ENCODE peak calls at places on chromosomes 5 and 9, in four cellular contexts. One of them, this sample, is unnamed.

GRCh38 chr9:137784046-137784445 is 93.5 kb upstream of the CACNA1B start:
- DNase-seq in NCI-H1092: no peak
- DNase-seq in NCI-H1436: no peak
- DNase-seq in naive thymus-derived CD4-positive, alpha-beta T cell: no peak
- DNase-seq in this sample: no peak

GRCh38 chr5:133675376-133676154 is 63.2 kb upstream of the FSTL4 start:
- DNase-seq in NCI-H1436: no peak
- DNase-seq in NCI-H1092: peak
- DNase-seq in naive thymus-derived CD4-positive, alpha-beta T cell: no peak
- DNase-seq in this sample: no peak

GRCh38 chr5:123266365-123266764 is 156.8 kb downstream of the CEP120 start:
- DNase-seq in naive thymus-derived CD4-positive, alpha-beta T cell: no peak
- DNase-seq in NCI-H1092: no peak
- DNase-seq in NCI-H1436: no peak
- DNase-seq in this sample: no peak

GRCh38 chr5:116763987-116764866 is 189.6 kb upstream of the SEMA6A start:
- DNase-seq in naive thymus-derived CD4-positive, alpha-beta T cell: no peak
- DNase-seq in NCI-H1436: no peak
- DNase-seq in NCI-H1092: no peak
- DNase-seq in this sample: no peak

GRCh38 chr5:64773533-64773932 is 4.8 kb downstream of the CWC27 start:
- DNase-seq in naive thymus-derived CD4-positive, alpha-beta T cell: no peak
- DNase-seq in NCI-H1092: no peak
- DNase-seq in NCI-H1436: no peak
- DNase-seq in this sample: no peak

GRCh38 chr9:129414377-129415021 is 206.4 kb downstream of the C9orf50 start:
- DNase-seq in NCI-H1092: no peak
- DNase-seq in NCI-H1436: no peak
- DNase-seq in naive thymus-derived CD4-positive, alpha-beta T cell: peak
- DNase-seq in this sample: no peak

GRCh38 chr5:87113848-87114247 is 153.8 kb upstream of the RASA1 start:
- DNase-seq in naive thymus-derived CD4-positive, alpha-beta T cell: no peak
- DNase-seq in NCI-H1436: no peak
- DNase-seq in NCI-H1092: no peak
- DNase-seq in this sample: no peak

GRCh38 chr5:53543401-53543800 is 17.0 kb upstream of the NDUFS4 start:
- DNase-seq in NCI-H1436: no peak
- DNase-seq in naive thymus-derived CD4-positive, alpha-beta T cell: no peak
- DNase-seq in NCI-H1092: no peak
- DNase-seq in this sample: no peak

GRCh38 chr9:111481885-111482636 is 2.1 kb downstream of the ECPAS start:
- DNase-seq in naive thymus-derived CD4-positive, alpha-beta T cell: no peak
- DNase-seq in NCI-H1436: no peak
- DNase-seq in NCI-H1092: peak
- DNase-seq in this sample: peak

GRCh38 chr5:109688647-109688998 is 1.1 kb upstream of the MAN2A1 start:
- DNase-seq in NCI-H1092: no peak
- DNase-seq in NCI-H1436: peak
- DNase-seq in naive thymus-derived CD4-positive, alpha-beta T cell: no peak
- DNase-seq in this sample: no peak

GRCh38 chr9:110744753-110745522 is 76.3 kb downstream of the MUSK start:
- DNase-seq in NCI-H1436: no peak
- DNase-seq in NCI-H1092: no peak
- DNase-seq in naive thymus-derived CD4-positive, alpha-beta T cell: no peak
- DNase-seq in this sample: no peak

GRCh38 chr5:181188700-181189362 is 16.2 kb downstream of the TRIM7 start:
- DNase-seq in naive thymus-derived CD4-positive, alpha-beta T cell: peak
- DNase-seq in NCI-H1436: no peak
- DNase-seq in NCI-H1092: no peak
- DNase-seq in this sample: no peak

GRCh38 chr5:168770036-168770498 is 190.9 kb upstream of the PANK3 start:
- DNase-seq in NCI-H1092: no peak
- DNase-seq in NCI-H1436: no peak
- DNase-seq in naive thymus-derived CD4-positive, alpha-beta T cell: no peak
- DNase-seq in this sample: no peak

GRCh38 chr9:112012026-112012902 is 115.7 kb downstream of the UGCG start:
- DNase-seq in NCI-H1092: no peak
- DNase-seq in naive thymus-derived CD4-positive, alpha-beta T cell: no peak
- DNase-seq in NCI-H1436: no peak
- DNase-seq in this sample: no peak

GRCh38 chr9:23819403-23819802 is 6.6 kb downstream of the ELAVL2 start:
- DNase-seq in NCI-H1436: no peak
- DNase-seq in naive thymus-derived CD4-positive, alpha-beta T cell: no peak
- DNase-seq in NCI-H1092: no peak
- DNase-seq in this sample: no peak

GRCh38 chr5:129820-130219 is 37.9 kb downstream of the PLEKHG4B start:
- DNase-seq in NCI-H1436: no peak
- DNase-seq in naive thymus-derived CD4-positive, alpha-beta T cell: no peak
- DNase-seq in NCI-H1092: no peak
- DNase-seq in this sample: no peak